ENCODE peak calls at places on chromosomes 5 and 9, in nine cellular contexts. One of them, this sample, is unnamed.

GRCh38 chr5:95537501-95537900 is 17.3 kb downstream of the SKIC3 start:
- DNase-seq in A549: no peak
- DNase-seq in NCI-H524 treated with DMSO at 0.1 percent for 48 hours: no peak
- DNase-seq in bronchial epithelial cell: no peak
- DNase-seq in iPS-NIHi11: no peak
- DNase-seq in mesothelial cell of epicardium: no peak
- DNase-seq in ELR: no peak
- DNase-seq in H54: no peak
- DNase-seq in ELF-1: no peak
- DNase-seq in this sample: no peak

GRCh38 chr5:149777382-149777781 is 47.3 kb downstream of the PPARGC1B start:
- DNase-seq in H54: no peak
- DNase-seq in ELR: no peak
- DNase-seq in NCI-H524 treated with DMSO at 0.1 percent for 48 hours: no peak
- DNase-seq in mesothelial cell of epicardium: no peak
- DNase-seq in A549: no peak
- DNase-seq in ELF-1: no peak
- DNase-seq in bronchial epithelial cell: no peak
- DNase-seq in iPS-NIHi11: no peak
- DNase-seq in this sample: no peak

GRCh38 chr5:168712280-168712924 is 133.2 kb upstream of the PANK3 start:
- DNase-seq in mesothelial cell of epicardium: no peak
- DNase-seq in ELF-1: peak
- DNase-seq in iPS-NIHi11: no peak
- DNase-seq in ELR: peak
- DNase-seq in bronchial epithelial cell: peak
- DNase-seq in H54: peak
- DNase-seq in NCI-H524 treated with DMSO at 0.1 percent for 48 hours: no peak
- DNase-seq in A549: peak
- DNase-seq in this sample: no peak

GRCh38 chr9:9004844-9005243 is 1205.3 kb upstream of the DMAC1 start:
- DNase-seq in NCI-H524 treated with DMSO at 0.1 percent for 48 hours: no peak
- DNase-seq in ELR: no peak
- DNase-seq in mesothelial cell of epicardium: no peak
- DNase-seq in ELF-1: no peak
- DNase-seq in iPS-NIHi11: no peak
- DNase-seq in bronchial epithelial cell: no peak
- DNase-seq in H54: no peak
- DNase-seq in A549: no peak
- DNase-seq in this sample: no peak

GRCh38 chr9:34589656-34590375 is at the start of gene CNTFR:
- DNase-seq in ELR: no peak
- DNase-seq in A549: no peak
- DNase-seq in bronchial epithelial cell: no peak
- DNase-seq in H54: no peak
- DNase-seq in ELF-1: peak
- DNase-seq in NCI-H524 treated with DMSO at 0.1 percent for 48 hours: no peak
- DNase-seq in iPS-NIHi11: peak
- DNase-seq in mesothelial cell of epicardium: peak
- DNase-seq in this sample: no peak

GRCh38 chr5:160747963-160748362 is 104.0 kb downstream of the ATP10B start:
- DNase-seq in bronchial epithelial cell: no peak
- DNase-seq in iPS-NIHi11: no peak
- DNase-seq in mesothelial cell of epicardium: no peak
- DNase-seq in ELF-1: peak
- DNase-seq in NCI-H524 treated with DMSO at 0.1 percent for 48 hours: no peak
- DNase-seq in H54: no peak
- DNase-seq in A549: no peak
- DNase-seq in ELR: no peak
- DNase-seq in this sample: no peak

GRCh38 chr5:3509290-3509689 is 86.3 kb upstream of the IRX1 start:
- DNase-seq in ELF-1: no peak
- DNase-seq in bronchial epithelial cell: no peak
- DNase-seq in A549: no peak
- DNase-seq in H54: no peak
- DNase-seq in mesothelial cell of epicardium: no peak
- DNase-seq in iPS-NIHi11: no peak
- DNase-seq in ELR: no peak
- DNase-seq in NCI-H524 treated with DMSO at 0.1 percent for 48 hours: no peak
- DNase-seq in this sample: no peak

GRCh38 chr9:98445576-98445975 is 190.1 kb upstream of the TBC1D2 start:
- DNase-seq in H54: no peak
- DNase-seq in bronchial epithelial cell: no peak
- DNase-seq in A549: no peak
- DNase-seq in mesothelial cell of epicardium: no peak
- DNase-seq in ELR: no peak
- DNase-seq in NCI-H524 treated with DMSO at 0.1 percent for 48 hours: peak
- DNase-seq in iPS-NIHi11: no peak
- DNase-seq in ELF-1: no peak
- DNase-seq in this sample: no peak

GRCh38 chr5:57175586-57175985 is 1.7 kb downstream of the GPBP1 start:
- DNase-seq in ELR: peak
- DNase-seq in mesothelial cell of epicardium: no peak
- DNase-seq in ELF-1: no peak
- DNase-seq in A549: no peak
- DNase-seq in NCI-H524 treated with DMSO at 0.1 percent for 48 hours: no peak
- DNase-seq in H54: no peak
- DNase-seq in iPS-NIHi11: no peak
- DNase-seq in bronchial epithelial cell: no peak
- DNase-seq in this sample: peak

GRCh38 chr5:137221914-137222313 is 277.2 kb downstream of the SPOCK1 start:
- DNase-seq in A549: no peak
- DNase-seq in H54: no peak
- DNase-seq in NCI-H524 treated with DMSO at 0.1 percent for 48 hours: peak
- DNase-seq in ELF-1: no peak
- DNase-seq in ELR: no peak
- DNase-seq in mesothelial cell of epicardium: no peak
- DNase-seq in iPS-NIHi11: no peak
- DNase-seq in bronchial epithelial cell: no peak
- DNase-seq in this sample: no peak